ENCODE peak calls at places on chromosome 3, in seven cellular contexts. G, T, V, M, E, W and K are unnamed samples. For H3K79me1, the result is how much of the 10 kb centered on the place peaks cover.

GRCh38 chr3:138426211-138426610 is 8.2 kb upstream of the ESYT3 start:
- DNase-seq in T (no peak), V (peak), M (no peak), W (no peak), G (peak), E (no peak), K (no peak)

GRCh38 chr3:133384331-133385027 is 15.4 kb upstream of the BFSP2 start:
- DNase-seq in E (peak), M (peak), V (peak), T (peak), W (peak), G (peak), K (peak)

GRCh38 chr3:65967376-65967775 is 71.3 kb downstream of the MAGI1 start:
- DNase-seq in M (no peak), V (no peak), E (no peak), G (no peak), W (no peak), T (no peak), K (no peak)

GRCh38 chr3:99579246-99579645 is 59.1 kb upstream of the COL8A1 start:
- DNase-seq in G (peak), E (no peak), W (no peak), V (peak), M (no peak), T (peak), K (no peak)

GRCh38 chr3:134054881-134055280 is 25.2 kb upstream of the SLCO2A1 start:
- DNase-seq in T (no peak), M (no peak), V (no peak), W (no peak), E (no peak), G (no peak), K (no peak)

GRCh38 chr3:98782826-98783500 is 19.8 kb downstream of the ST3GAL6 start:
- DNase-seq in G (no peak), T (no peak), V (no peak), E (peak), W (no peak), M (peak), K (no peak)

GRCh38 chr3:194769020-194769643 is 83.4 kb downstream of the FAM43A start:
- DNase-seq in V (peak), W (peak), G (peak), T (peak), E (peak), M (peak), K (peak)

GRCh38 chr3:9497821-9498565 is 55.6 kb downstream of the LHFPL4 start:
- DNase-seq in T (no peak), M (no peak), V (peak), G (peak), E (peak), W (no peak), K (no peak)

GRCh38 chr3:28906561-28907310 is 374.1 kb upstream of the RBMS3 start:
- DNase-seq in W (no peak), E (no peak), M (no peak), G (no peak), V (no peak), T (no peak), K (no peak)

GRCh38 chr3:189787622-189788021 is 156.4 kb downstream of the TP63 start:
- DNase-seq in M (no peak), V (no peak), E (no peak), G (peak), W (no peak), T (no peak), K (no peak)

GRCh38 chr3:58469096-58469495 is 22.8 kb upstream of the KCTD6 start:
- DNase-seq in M (no peak), W (no peak), T (no peak), E (no peak), G (no peak), V (peak), K (no peak)

GRCh38 chr3:50164056-50164455 is 8.9 kb downstream of the SEMA3F start:
- DNase-seq in G (peak), T (no peak), E (no peak), V (no peak), M (no peak), W (no peak), K (no peak)

GRCh38 chr3:184652465-184652864 is 59.4 kb downstream of the MAGEF1 start:
- DNase-seq in G (no peak), V (no peak), M (no peak), E (peak), T (no peak), W (no peak), K (no peak)

GRCh38 chr3:151197228-151197627 is 5.8 kb downstream of the GPR171 start:
- DNase-seq in E (no peak), T (no peak), V (no peak), W (no peak), M (no peak), G (no peak), K (no peak)

GRCh38 chr3:135490219-135490618 is 475.3 kb upstream of the PPP2R3A start:
- DNase-seq in V (no peak), G (no peak), T (no peak), M (no peak), E (no peak), W (no peak), K (no peak)

GRCh38 chr3:106635271-106635670 is 742.0 kb upstream of the CCDC54 start:
- DNase-seq in T (no peak), E (no peak), W (no peak), M (no peak), V (peak), G (peak), K (no peak)

GRCh38 chr3:115595611-115596010 is 27.7 kb upstream of the GAP43 start:
- DNase-seq in W (no peak), E (no peak), M (no peak), G (peak), V (peak), T (no peak), K (no peak)

GRCh38 chr3:98148751-98149150 is 1.5 kb downstream of the OR5H14 start:
- DNase-seq in V (no peak), E (peak), W (no peak), G (no peak), T (no peak), M (no peak), K (no peak)

GRCh38 chr3:85783331-85783730 is 824.5 kb downstream of the CADM2 start:
- DNase-seq in W (no peak), M (no peak), G (no peak), E (no peak), V (no peak), T (no peak), K (no peak)

GRCh38 chr3:133542871-133543270 is 30.6 kb upstream of the CDV3 start:
- DNase-seq in M (no peak), G (no peak), V (no peak), T (no peak), E (no peak), W (no peak), K (no peak)

GRCh38 chr3:121648219-121648958 is 12.3 kb downstream of the HCLS1 start:
- DNase-seq in M (no peak), W (no peak), E (no peak), V (no peak), T (no peak), G (no peak), K (no peak)

GRCh38 chr3:178967184-178967532 is 104.5 kb downstream of the ZMAT3 start:
- DNase-seq in W (no peak), G (no peak), M (no peak), E (no peak), V (no peak), T (no peak), K (no peak)

GRCh38 chr3:29950232-29950631 is 656.2 kb upstream of the TGFBR2 start:
- DNase-seq in G (no peak), W (no peak), M (no peak), T (no peak), V (peak), E (no peak), K (no peak)

GRCh38 chr3:52232279-52233107 is 6.5 kb downstream of the TWF2 start:
- DNase-seq in M (no peak), G (no peak), W (no peak), T (no peak), V (no peak), E (no peak), K (peak)

GRCh38 chr3:114556832-114557231 is 263.0 kb downstream of the TIGIT start:
- DNase-seq in M (no peak), W (no peak), E (no peak), T (no peak), V (no peak), G (no peak), K (no peak)

GRCh38 chr3:195897081-195897852 is 11.1 kb downstream of the TNK2 start:
- DNase-seq in M (no peak), G (peak), E (peak), T (no peak), W (no peak), V (peak), K (no peak)

GRCh38 chr3:177679568-177680441 is 482.5 kb upstream of the TBL1XR1 start:
- DNase-seq in W (no peak), E (no peak), M (no peak), G (peak), V (peak), T (peak), K (no peak)

GRCh38 chr3:8622873-8623725 is 21.5 kb downstream of the SSUH2 start:
- DNase-seq in G (peak), M (peak), W (peak), E (peak), T (peak), V (peak), K (peak)

GRCh38 chr3:195109098-195109657 is 161.8 kb downstream of the XXYLT1 start:
- DNase-seq in E (no peak), V (no peak), G (no peak), T (no peak), W (no peak), M (no peak), K (no peak)

GRCh38 chr3:122661633-122662032 is 19.0 kb upstream of the PARP14 start:
- DNase-seq in V (no peak), T (no peak), E (peak), W (no peak), M (no peak), G (no peak), K (no peak)

GRCh38 chr3:111566844-111567243 is 24.8 kb downstream of the CD96 start:
- DNase-seq in T (no peak), V (no peak), G (no peak), M (no peak), W (no peak), E (no peak), K (no peak)

GRCh38 chr3:10272977-10273376 is 19.8 kb downstream of the GHRL start:
- DNase-seq in T (no peak), V (no peak), G (no peak), E (no peak), M (no peak), W (no peak), K (no peak)

GRCh38 chr3:37221407-37221806 is 47.0 kb upstream of the LRRFIP2 start:
- DNase-seq in M (no peak), G (peak), W (no peak), T (peak), V (peak), E (peak), K (no peak)

GRCh38 chr3:131608296-131608695 is 105.5 kb upstream of the MRPL3 start:
- DNase-seq in T (no peak), E (no peak), W (no peak), G (no peak), M (no peak), V (no peak), K (no peak)
- H3K79me1 ChIP-seq in T (under half), E (under half), W (under half), G (under half), M (under half), V (under half), K (under half)

GRCh38 chr3:73580343-73580742 is 44.4 kb downstream of the PDZRN3 start:
- DNase-seq in E (no peak), W (no peak), G (peak), V (peak), M (no peak), T (no peak), K (no peak)
- H3K79me1 ChIP-seq in E (under half), W (under half), G (under half), V (under half), M (under half), T (under half), K (under half)

GRCh38 chr3:23876901-23877300 is 39.9 kb downstream of the NKIRAS1 start:
- DNase-seq in E (no peak), T (no peak), W (no peak), G (no peak), V (no peak), M (no peak), K (no peak)

GRCh38 chr3:23873941-23874340 is 42.8 kb downstream of the NKIRAS1 start:
- DNase-seq in E (no peak), W (no peak), G (peak), T (no peak), V (no peak), M (no peak), K (no peak)

GRCh38 chr3:23877324-23877980 is 39.3 kb downstream of the NKIRAS1 start:
- DNase-seq in M (no peak), G (peak), T (peak), E (no peak), W (no peak), V (peak), K (no peak)

GRCh38 chr3:23874359-23875120 is 42.2 kb downstream of the NKIRAS1 start:
- DNase-seq in G (peak), E (peak), W (no peak), T (no peak), V (peak), M (no peak), K (no peak)

DNA sequence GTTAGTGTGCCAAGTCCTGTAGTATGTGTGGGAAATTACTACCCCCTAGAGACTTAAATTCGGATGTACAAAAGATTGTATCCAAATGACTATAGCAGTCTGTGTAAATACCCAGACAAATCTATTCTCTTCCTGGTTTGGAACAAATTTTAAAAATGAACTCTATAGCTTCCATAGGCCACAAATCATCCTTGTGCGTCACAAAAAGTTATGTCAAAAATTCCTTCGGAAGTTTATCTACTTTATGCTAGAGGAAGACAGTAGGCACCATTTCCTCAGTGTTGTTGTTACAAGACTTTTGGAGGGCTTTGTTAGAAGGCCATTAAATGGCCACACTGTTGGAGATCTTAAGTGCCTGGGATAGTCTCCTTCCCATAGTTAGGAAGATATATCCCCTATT is 41.5 kb downstream of the NKIRAS1 start:
- DNase-seq in T (no peak), E (peak), G (no peak), V (no peak), M (no peak), W (no peak), K (no peak)
- H3K79me1 ChIP-seq in T (under half), E (under half), G (half or more), V (under half), M (under half), W (under half), K (under half)

DNA sequence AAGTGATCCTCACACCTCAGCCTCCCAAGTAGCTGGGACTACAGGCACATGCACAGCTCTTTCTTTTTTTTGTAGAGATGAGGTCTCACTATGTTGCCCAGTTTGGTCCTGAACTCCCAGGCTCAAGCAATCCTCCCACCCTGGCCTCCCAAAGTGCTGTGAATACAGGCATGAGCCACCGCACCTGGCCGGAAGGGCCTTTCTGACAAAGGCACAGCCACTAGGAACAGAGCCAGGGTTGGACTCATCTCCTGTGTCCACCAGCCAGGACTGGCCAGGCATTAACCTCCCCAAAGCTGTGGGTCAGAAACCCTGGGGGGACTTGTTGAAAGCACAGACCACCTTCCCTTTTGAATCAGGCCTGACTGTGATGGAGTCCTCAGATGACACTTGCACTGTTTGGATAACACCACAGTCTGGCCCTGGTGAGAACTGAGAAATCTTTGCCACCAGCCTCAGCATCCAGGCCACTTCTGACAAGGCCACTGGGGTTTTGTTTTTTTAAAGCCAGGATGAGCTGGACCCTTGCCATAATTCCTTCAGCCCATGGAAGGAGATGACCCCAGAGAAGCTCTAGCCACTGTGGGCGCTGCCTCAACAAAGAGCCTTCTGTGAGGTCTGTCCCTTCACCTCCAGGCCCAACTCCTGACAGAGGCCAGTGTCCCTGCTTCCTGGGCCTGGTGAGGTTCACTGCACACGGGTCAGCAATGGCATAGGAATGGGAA is 4.8 kb downstream of the TKT start:
- DNase-seq in E (no peak), T (no peak), G (no peak), V (no peak), M (no peak), W (no peak), K (no peak)
- H3K79me1 ChIP-seq in E (under half), T (under half), G (half or more), V (under half), M (under half), W (under half), K (under half)

GRCh38 chr3:4709336-4709735 is 216.2 kb downstream of the ITPR1 start:
- DNase-seq in E (peak), V (peak), G (peak), T (no peak), W (no peak), M (no peak), K (no peak)
- H3K79me1 ChIP-seq in E (under half), V (under half), G (under half), T (under half), W (under half), M (under half), K (under half)

GRCh38 chr3:32282578-32282977 is 44.1 kb downstream of the CMTM8 start:
- DNase-seq in V (no peak), M (no peak), G (no peak), W (no peak), E (no peak), T (no peak), K (no peak)

GRCh38 chr3:32281570-32282106 is 43.2 kb downstream of the CMTM8 start:
- DNase-seq in M (no peak), W (no peak), G (no peak), T (no peak), V (no peak), E (no peak), K (no peak)

GRCh38 chr3:32285910-32286309 is 47.4 kb downstream of the CMTM8 start:
- DNase-seq in T (no peak), W (no peak), G (no peak), M (no peak), E (no peak), V (no peak), K (no peak)

GRCh38 chr3:32283304-32283703 is 44.8 kb downstream of the CMTM8 start:
- DNase-seq in W (no peak), T (no peak), E (no peak), M (no peak), V (no peak), G (no peak), K (no peak)

GRCh38 chr3:32284443-32284842 is 46.0 kb downstream of the CMTM8 start:
- DNase-seq in W (no peak), T (no peak), E (no peak), M (no peak), V (no peak), G (no peak), K (no peak)
- H3K79me1 ChIP-seq in W (under half), T (under half), E (under half), M (under half), V (under half), G (under half), K (under half)

GRCh38 chr3:13466781-13467180 is 13.3 kb upstream of the HDAC11 start:
- DNase-seq in V (no peak), G (no peak), M (no peak), E (no peak), T (no peak), W (no peak), K (no peak)
- H3K79me1 ChIP-seq in V (under half), G (under half), M (under half), E (under half), T (under half), W (under half), K (under half)

GRCh38 chr3:74693696-74694393 is 79.4 kb upstream of the CNTN3 start:
- DNase-seq in W (no peak), M (no peak), V (no peak), E (no peak), T (no peak), G (no peak), K (no peak)
- H3K79me1 ChIP-seq in W (under half), M (under half), V (under half), E (under half), T (under half), G (under half), K (under half)

GRCh38 chr3:42612928-42613327 is 12.4 kb downstream of the NKTR start:
- DNase-seq in M (no peak), E (no peak), G (no peak), V (no peak), T (no peak), W (no peak), K (no peak)

GRCh38 chr3:42610978-42611377 is 10.5 kb downstream of the NKTR start:
- DNase-seq in V (no peak), E (no peak), G (no peak), T (peak), W (no peak), M (no peak), K (no peak)

GRCh38 chr3:42613462-42613861 is 13.0 kb downstream of the NKTR start:
- DNase-seq in V (peak), T (peak), G (no peak), E (no peak), M (no peak), W (no peak), K (no peak)

GRCh38 chr3:42608586-42608985 is 8.1 kb downstream of the NKTR start:
- DNase-seq in W (no peak), M (no peak), G (peak), T (no peak), V (no peak), E (no peak), K (no peak)

DNA sequence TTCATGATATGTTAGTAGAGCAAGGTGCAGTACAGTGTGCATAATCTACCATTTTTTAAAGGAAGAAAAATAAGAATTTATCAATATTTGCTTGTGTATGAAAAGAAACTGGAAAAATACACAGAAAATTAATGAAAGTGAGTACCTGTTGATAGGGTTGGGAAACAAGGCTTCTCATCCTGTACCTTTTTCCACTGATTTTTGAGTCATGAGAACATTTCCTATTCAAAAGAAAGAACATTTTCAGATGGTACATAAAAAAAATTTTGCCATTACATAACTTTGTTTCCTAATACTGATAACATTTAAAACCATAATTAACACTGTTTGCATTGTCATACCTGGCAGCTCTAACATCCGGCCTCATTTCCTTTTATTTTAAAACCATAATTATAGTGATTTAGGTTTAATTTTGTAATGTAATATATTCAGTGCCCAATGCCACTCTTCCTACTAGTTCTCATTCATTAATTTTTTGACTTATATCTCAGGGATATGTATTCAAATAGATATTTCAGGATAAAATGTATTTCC is 11.7 kb downstream of the NKTR start:
- DNase-seq in W (no peak), G (no peak), E (no peak), T (no peak), V (no peak), M (no peak), K (no peak)
- H3K79me1 ChIP-seq in W (under half), G (half or more), E (under half), T (under half), V (under half), M (under half), K (under half)